ENCODE peak calls at places on chromosomes 12 and 14, in nine cellular contexts. One of them, this sample, is unnamed.

GRCh38 chr14:62117718-62118164 is 355.5 kb downstream of the SNAPC1 start:
- DNase-seq in lower lobe of right lung: no peak
- DNase-seq in astrocyte of the cerebellum: no peak
- DNase-seq in astrocyte: no peak
- DNase-seq in AG04450: no peak
- DNase-seq in HCT116: no peak
- DNase-seq in uterus: no peak
- DNase-seq in esophagus squamous epithelium: no peak
- DNase-seq in thoracic aorta: no peak
- DNase-seq in this sample: no peak

GRCh38 chr12:48927261-48927660 is 2.0 kb upstream of the FKBP11 start:
- DNase-seq in AG04450: peak
- DNase-seq in thoracic aorta: no peak
- DNase-seq in astrocyte: peak
- DNase-seq in HCT116: no peak
- DNase-seq in esophagus squamous epithelium: no peak
- DNase-seq in lower lobe of right lung: no peak
- DNase-seq in uterus: no peak
- DNase-seq in astrocyte of the cerebellum: no peak
- DNase-seq in this sample: no peak

GRCh38 chr12:53676715-53677611 is 1.1 kb upstream of the ATP5MC2 start:
- DNase-seq in uterus: peak
- DNase-seq in astrocyte: no peak
- DNase-seq in astrocyte of the cerebellum: no peak
- DNase-seq in lower lobe of right lung: peak
- DNase-seq in AG04450: no peak
- DNase-seq in thoracic aorta: no peak
- DNase-seq in esophagus squamous epithelium: no peak
- DNase-seq in HCT116: no peak
- DNase-seq in this sample: peak

GRCh38 chr14:102221026-102221425 is 81.3 kb downstream of the WDR20 start:
- DNase-seq in astrocyte: no peak
- DNase-seq in uterus: no peak
- DNase-seq in esophagus squamous epithelium: no peak
- DNase-seq in HCT116: no peak
- DNase-seq in astrocyte of the cerebellum: no peak
- DNase-seq in AG04450: no peak
- DNase-seq in thoracic aorta: no peak
- DNase-seq in lower lobe of right lung: no peak
- DNase-seq in this sample: no peak

GRCh38 chr12:38776657-38777056 is 128.7 kb downstream of the CPNE8 start:
- DNase-seq in HCT116: no peak
- DNase-seq in AG04450: no peak
- DNase-seq in uterus: no peak
- DNase-seq in astrocyte of the cerebellum: no peak
- DNase-seq in astrocyte: no peak
- DNase-seq in lower lobe of right lung: no peak
- DNase-seq in thoracic aorta: no peak
- DNase-seq in esophagus squamous epithelium: no peak
- DNase-seq in this sample: no peak

GRCh38 chr14:59634617-59635016 is 58.0 kb upstream of the CCDC175 start:
- DNase-seq in astrocyte of the cerebellum: no peak
- DNase-seq in astrocyte: no peak
- DNase-seq in thoracic aorta: no peak
- DNase-seq in lower lobe of right lung: no peak
- DNase-seq in AG04450: no peak
- DNase-seq in esophagus squamous epithelium: no peak
- DNase-seq in uterus: no peak
- DNase-seq in HCT116: no peak
- DNase-seq in this sample: no peak

GRCh38 chr12:32671930-32672785 is 6.9 kb upstream of the DNM1L start:
- DNase-seq in HCT116: peak
- DNase-seq in esophagus squamous epithelium: no peak
- DNase-seq in uterus: peak
- DNase-seq in astrocyte: peak
- DNase-seq in thoracic aorta: no peak
- DNase-seq in AG04450: peak
- DNase-seq in astrocyte of the cerebellum: peak
- DNase-seq in lower lobe of right lung: no peak
- DNase-seq in this sample: peak

GRCh38 chr14:29805415-29806123 is 122.1 kb downstream of the PRKD1 start:
- DNase-seq in HCT116: no peak
- DNase-seq in esophagus squamous epithelium: no peak
- DNase-seq in astrocyte of the cerebellum: peak
- DNase-seq in AG04450: peak
- DNase-seq in astrocyte: peak
- DNase-seq in thoracic aorta: peak
- DNase-seq in lower lobe of right lung: peak
- DNase-seq in uterus: peak
- DNase-seq in this sample: peak

GRCh38 chr12:45660330-45660729 is 69.2 kb upstream of the ARID2 start:
- DNase-seq in astrocyte of the cerebellum: peak
- DNase-seq in HCT116: peak
- DNase-seq in astrocyte: peak
- DNase-seq in esophagus squamous epithelium: no peak
- DNase-seq in thoracic aorta: no peak
- DNase-seq in lower lobe of right lung: no peak
- DNase-seq in AG04450: peak
- DNase-seq in uterus: no peak
- DNase-seq in this sample: no peak

GRCh38 chr12:66232258-66232657 is 43.2 kb downstream of the IRAK3 start:
- DNase-seq in lower lobe of right lung: no peak
- DNase-seq in uterus: no peak
- DNase-seq in AG04450: no peak
- DNase-seq in astrocyte of the cerebellum: no peak
- DNase-seq in esophagus squamous epithelium: no peak
- DNase-seq in HCT116: no peak
- DNase-seq in thoracic aorta: no peak
- DNase-seq in astrocyte: no peak
- DNase-seq in this sample: no peak

GRCh38 chr12:116174904-116175303 is 102.6 kb downstream of the MED13L start:
- DNase-seq in HCT116: no peak
- DNase-seq in thoracic aorta: no peak
- DNase-seq in astrocyte: no peak
- DNase-seq in lower lobe of right lung: no peak
- DNase-seq in AG04450: no peak
- DNase-seq in astrocyte of the cerebellum: no peak
- DNase-seq in esophagus squamous epithelium: no peak
- DNase-seq in uterus: no peak
- DNase-seq in this sample: no peak

GRCh38 chr14:93332032-93332852 is 594 bp downstream of the BTBD7 start:
- DNase-seq in esophagus squamous epithelium: no peak
- DNase-seq in HCT116: no peak
- DNase-seq in AG04450: no peak
- DNase-seq in uterus: no peak
- DNase-seq in thoracic aorta: no peak
- DNase-seq in lower lobe of right lung: peak
- DNase-seq in astrocyte: peak
- DNase-seq in astrocyte of the cerebellum: no peak
- DNase-seq in this sample: peak

GRCh38 chr12:105622220-105622619 is 291.7 kb downstream of the C12orf75 start:
- DNase-seq in AG04450: no peak
- DNase-seq in thoracic aorta: no peak
- DNase-seq in HCT116: no peak
- DNase-seq in uterus: no peak
- DNase-seq in esophagus squamous epithelium: no peak
- DNase-seq in astrocyte of the cerebellum: no peak
- DNase-seq in astrocyte: no peak
- DNase-seq in lower lobe of right lung: no peak
- DNase-seq in this sample: no peak

GRCh38 chr14:64643709-64644108 is 60.5 kb upstream of the PLEKHG3 start:
- DNase-seq in thoracic aorta: no peak
- DNase-seq in lower lobe of right lung: no peak
- DNase-seq in astrocyte: no peak
- DNase-seq in esophagus squamous epithelium: no peak
- DNase-seq in AG04450: no peak
- DNase-seq in astrocyte of the cerebellum: no peak
- DNase-seq in uterus: no peak
- DNase-seq in HCT116: no peak
- DNase-seq in this sample: no peak

GRCh38 chr14:64641760-64642159 is 62.5 kb upstream of the PLEKHG3 start:
- DNase-seq in astrocyte: no peak
- DNase-seq in astrocyte of the cerebellum: no peak
- DNase-seq in HCT116: no peak
- DNase-seq in lower lobe of right lung: no peak
- DNase-seq in esophagus squamous epithelium: no peak
- DNase-seq in uterus: no peak
- DNase-seq in thoracic aorta: no peak
- DNase-seq in AG04450: no peak
- DNase-seq in this sample: no peak

GRCh38 chr14:64646103-64646502 is 58.1 kb upstream of the PLEKHG3 start:
- DNase-seq in HCT116: no peak
- DNase-seq in esophagus squamous epithelium: no peak
- DNase-seq in lower lobe of right lung: no peak
- DNase-seq in AG04450: peak
- DNase-seq in thoracic aorta: no peak
- DNase-seq in uterus: peak
- DNase-seq in astrocyte of the cerebellum: no peak
- DNase-seq in astrocyte: no peak
- DNase-seq in this sample: no peak

GRCh38 chr14:64644629-64645028 is 59.6 kb upstream of the PLEKHG3 start:
- DNase-seq in AG04450: no peak
- DNase-seq in uterus: no peak
- DNase-seq in astrocyte: no peak
- DNase-seq in esophagus squamous epithelium: no peak
- DNase-seq in HCT116: no peak
- DNase-seq in thoracic aorta: no peak
- DNase-seq in astrocyte of the cerebellum: no peak
- DNase-seq in lower lobe of right lung: no peak
- DNase-seq in this sample: no peak

DNA sequence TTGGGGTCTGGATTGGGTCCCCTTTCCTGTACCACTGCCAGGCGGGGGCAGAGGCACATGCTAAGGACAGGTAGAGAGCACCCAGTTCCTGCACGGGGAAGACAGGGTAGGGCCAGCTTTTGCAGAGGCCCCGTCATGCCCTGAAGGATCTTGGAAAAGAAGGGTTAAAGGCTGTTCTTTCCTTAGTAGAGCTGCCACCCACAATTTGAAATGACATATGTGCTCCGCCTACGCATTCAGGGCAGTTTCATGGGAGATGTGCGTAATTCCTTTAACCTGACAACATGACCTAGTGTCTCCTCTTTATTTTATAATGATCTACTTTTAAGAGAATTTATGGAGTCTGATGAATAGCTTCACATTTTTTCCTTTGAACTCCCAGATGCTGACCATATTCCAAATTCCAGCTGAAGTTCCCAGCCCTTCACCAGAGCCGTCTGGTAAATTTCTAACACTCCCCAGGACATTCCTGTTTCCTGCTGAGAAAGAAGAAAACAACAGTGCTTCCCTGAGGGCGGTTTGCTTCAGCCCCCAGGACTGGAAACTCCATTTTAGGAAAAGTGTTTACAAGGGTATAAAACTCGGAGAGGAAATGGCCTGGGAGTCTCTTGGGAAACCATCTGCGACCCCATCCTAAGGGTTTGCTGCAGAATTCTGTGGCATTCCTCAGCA is 58.9 kb upstream of the PLEKHG3 start:
- DNase-seq in astrocyte of the cerebellum: peak
- DNase-seq in esophagus squamous epithelium: no peak
- DNase-seq in lower lobe of right lung: no peak
- DNase-seq in AG04450: peak
- DNase-seq in thoracic aorta: no peak
- DNase-seq in uterus: peak
- DNase-seq in astrocyte: peak
- DNase-seq in HCT116: no peak
- DNase-seq in this sample: no peak
- H3K4me3 ChIP-seq in astrocyte of the cerebellum: no peak
- H3K4me3 ChIP-seq in esophagus squamous epithelium: no peak
- H3K4me3 ChIP-seq in lower lobe of right lung: no peak
- H3K4me3 ChIP-seq in AG04450: peak
- H3K4me3 ChIP-seq in thoracic aorta: no peak
- H3K4me3 ChIP-seq in uterus: no peak
- H3K4me3 ChIP-seq in astrocyte: no peak
- H3K4me3 ChIP-seq in HCT116: no peak
- H3K4me3 ChIP-seq in this sample: no peak

GRCh38 chr12:80607361-80608135 is 99.9 kb upstream of the MYF6 start:
- DNase-seq in astrocyte of the cerebellum: no peak
- DNase-seq in esophagus squamous epithelium: no peak
- DNase-seq in uterus: no peak
- DNase-seq in astrocyte: no peak
- DNase-seq in lower lobe of right lung: no peak
- DNase-seq in AG04450: no peak
- DNase-seq in thoracic aorta: no peak
- DNase-seq in HCT116: no peak
- DNase-seq in this sample: no peak
- TF ChIP-seq CTCF in astrocyte of the cerebellum: no peak
- TF ChIP-seq CTCF in esophagus squamous epithelium: peak
- TF ChIP-seq CTCF in uterus: no peak
- TF ChIP-seq CTCF in astrocyte: no peak
- TF ChIP-seq CTCF in lower lobe of right lung: no peak
- TF ChIP-seq CTCF in AG04450: peak
- TF ChIP-seq CTCF in thoracic aorta: no peak
- TF ChIP-seq CTCF in HCT116: peak
- TF ChIP-seq CTCF in this sample: no peak

GRCh38 chr12:106705971-106706370 is 68.5 kb upstream of the RIC8B start:
- DNase-seq in astrocyte: no peak
- DNase-seq in astrocyte of the cerebellum: no peak
- DNase-seq in AG04450: no peak
- DNase-seq in uterus: no peak
- DNase-seq in HCT116: no peak
- DNase-seq in thoracic aorta: no peak
- DNase-seq in esophagus squamous epithelium: no peak
- DNase-seq in lower lobe of right lung: no peak
- DNase-seq in this sample: no peak
- H3K4me3 ChIP-seq in astrocyte: no peak
- H3K4me3 ChIP-seq in astrocyte of the cerebellum: no peak
- H3K4me3 ChIP-seq in AG04450: no peak
- H3K4me3 ChIP-seq in uterus: no peak
- H3K4me3 ChIP-seq in HCT116: no peak
- H3K4me3 ChIP-seq in thoracic aorta: no peak
- H3K4me3 ChIP-seq in esophagus squamous epithelium: no peak
- H3K4me3 ChIP-seq in lower lobe of right lung: no peak
- H3K4me3 ChIP-seq in this sample: no peak

DNA sequence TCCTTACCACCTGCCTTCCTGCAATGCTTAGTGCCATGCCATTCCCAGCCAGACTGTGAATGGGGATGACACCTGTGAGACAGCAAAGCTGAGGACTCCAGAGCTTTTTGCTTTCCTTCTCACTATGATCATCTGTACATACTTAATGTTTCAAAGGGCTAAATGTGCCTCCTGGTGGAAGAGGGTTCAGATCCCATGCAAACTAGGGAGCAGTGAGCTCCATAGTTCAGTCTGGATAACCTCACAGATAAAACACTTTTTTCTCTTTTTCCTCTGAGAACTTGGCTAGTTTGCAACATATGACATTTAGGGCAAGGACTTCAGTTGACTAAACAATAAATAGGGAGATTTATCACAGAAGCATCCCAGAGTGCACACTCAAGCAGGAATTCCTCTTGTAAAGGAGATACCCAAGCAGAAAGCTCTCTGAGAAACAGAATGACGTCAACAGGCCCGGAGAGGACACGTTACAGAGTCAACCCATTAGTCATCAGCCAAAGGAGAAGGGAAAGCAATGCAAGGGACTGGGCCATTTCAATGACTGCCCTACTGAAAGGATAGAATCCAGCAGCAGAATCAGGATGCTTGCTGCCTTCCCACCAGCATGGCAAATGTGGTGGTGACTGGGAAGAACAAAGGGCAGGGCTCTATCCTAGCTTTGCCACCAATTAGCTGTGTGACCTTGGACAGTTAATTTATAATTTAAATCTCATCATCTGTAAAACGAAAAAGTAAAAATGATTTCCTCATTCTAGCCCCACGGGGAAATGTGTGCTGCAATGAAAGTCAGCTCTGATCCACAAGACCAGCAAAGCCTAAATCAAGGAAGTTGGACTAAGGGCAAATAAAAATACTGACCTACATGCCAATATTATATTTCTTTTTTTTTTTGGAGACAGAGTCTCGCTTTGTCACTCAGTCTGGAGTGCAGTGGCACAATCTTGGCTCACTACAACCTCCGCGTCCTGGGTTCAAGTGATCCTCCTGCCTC is 80.9 kb upstream of the ACTN1 start:
- DNase-seq in thoracic aorta: no peak
- DNase-seq in lower lobe of right lung: no peak
- DNase-seq in astrocyte of the cerebellum: peak
- DNase-seq in esophagus squamous epithelium: no peak
- DNase-seq in HCT116: no peak
- DNase-seq in astrocyte: peak
- DNase-seq in AG04450: peak
- DNase-seq in uterus: peak
- DNase-seq in this sample: no peak
- TF ChIP-seq CTCF in thoracic aorta: no peak
- TF ChIP-seq CTCF in lower lobe of right lung: no peak
- TF ChIP-seq CTCF in astrocyte of the cerebellum: no peak
- TF ChIP-seq CTCF in esophagus squamous epithelium: no peak
- TF ChIP-seq CTCF in HCT116: no peak
- TF ChIP-seq CTCF in astrocyte: no peak
- TF ChIP-seq CTCF in AG04450: peak
- TF ChIP-seq CTCF in uterus: no peak
- TF ChIP-seq CTCF in this sample: no peak

This sample was measured in gastrocnemius medialis.